ENCODE peak calls at places on chromosomes 13 and 19, in ten cellular contexts. B is SK-MEL-5; Y is CD4-positive, alpha-beta T cell; K is EL; L is germinal center; G is HuH-7.5; O is neuronal stem cell; D is body of pancreas; A is activated naive CD4-positive, alpha-beta T cell treated with anti-CD3 and anti-CD28 coated beads, Interleukin-2, amount 50 U/mL, for 16 hours; U is naive thymus-derived CD4-positive, alpha-beta T cell. M is an unnamed sample.

GRCh38 chr13:39209731-39210633 is 171.7 kb downstream of the NHLRC3 start:
- DNase-seq in U (no peak), D (no peak), Y (no peak), K (peak; percentile 38), A (no peak), L (no peak), O (no peak), B (no peak), G (no peak), M (no peak)

GRCh38 chr13:40024578-40024952 is 369.1 kb downstream of the COG6 start:
- DNase-seq in U (no peak), A (no peak), K (no peak), D (no peak), Y (no peak), O (no peak), B (no peak), L (no peak), G (no peak), M (no peak)

GRCh38 chr13:32902898-32903297 is 113.3 kb upstream of the KL start:
- DNase-seq in D (peak; percentile 30), B (peak; percentile 16), O (no peak), K (peak; percentile 33), A (no peak), L (no peak), U (no peak), Y (no peak), G (no peak), M (no peak)

GRCh38 chr13:73034901-73035300 is 23.9 kb upstream of the KLF5 start:
- DNase-seq in Y (no peak), B (no peak), G (no peak), K (no peak), O (no peak), U (no peak), L (no peak), A (no peak), D (no peak), M (no peak)

GRCh38 chr13:24500977-24501376 is 11.6 kb downstream of the PARP4 start:
- DNase-seq in D (no peak), B (no peak), U (no peak), A (no peak), Y (no peak), K (peak; percentile 66), O (no peak), L (no peak), G (no peak), M (no peak)

GRCh38 chr13:110877737-110878136 is 37.1 kb downstream of the ANKRD10 start:
- DNase-seq in G (no peak), K (no peak), D (no peak), L (no peak), O (no peak), A (no peak), B (no peak), U (no peak), Y (no peak), M (no peak)

GRCh38 chr13:40318366-40318765 is 348.1 kb downstream of the FOXO1 start:
- DNase-seq in K (no peak), L (no peak), Y (no peak), D (peak; percentile 84), U (no peak), O (no peak), A (no peak), G (no peak), B (no peak), M (no peak)

GRCh38 chr19:57239982-57240310 is 486 bp upstream of the ZNF805 start:
- DNase-seq in B (no peak), A (no peak), Y (no peak), D (no peak), U (no peak), G (no peak), K (no peak), L (no peak), O (no peak), M (no peak)

GRCh38 chr13:107962209-107962608 is 253.1 kb downstream of the LIG4 start:
- DNase-seq in O (no peak), K (no peak), A (no peak), U (no peak), B (no peak), G (no peak), D (no peak), L (no peak), Y (no peak), M (no peak)

GRCh38 chr13:43293008-43293407 is 269.6 kb downstream of the DNAJC15 start:
- DNase-seq in L (no peak), G (no peak), U (no peak), A (no peak), O (no peak), Y (no peak), B (no peak), D (no peak), K (no peak), M (no peak)

GRCh38 chr13:23618341-23618740 is 48.1 kb downstream of the TNFRSF19 start:
- DNase-seq in D (no peak), B (no peak), L (no peak), K (peak; percentile 97), U (no peak), G (no peak), A (no peak), Y (no peak), O (no peak), M (no peak)

GRCh38 chr19:4326837-4327251 is 11.8 kb downstream of the STAP2 start:
- DNase-seq in K (no peak), U (no peak), Y (no peak), D (no peak), O (peak; percentile 64), B (no peak), A (no peak), G (no peak), L (no peak), M (no peak)

GRCh38 chr19:9018163-9018875 is 8.1 kb upstream of the MUC16 start:
- DNase-seq in L (no peak), U (no peak), K (no peak), G (no peak), O (no peak), B (no peak), A (no peak), D (no peak), Y (no peak), M (no peak)

GRCh38 chr19:13430790-13431582 is 75.3 kb downstream of the CACNA1A start:
- DNase-seq in L (peak; percentile 23), B (peak; percentile 58), K (peak; percentile 57), A (peak; percentile 57), O (peak; percentile 17), Y (peak; percentile 40), G (no peak), D (peak; percentile 17), U (peak; percentile 24), M (peak; percentile 52)

GRCh38 chr13:114099918-114100445 is 32.4 kb downstream of the RASA3 start:
- DNase-seq in A (peak; percentile 12), B (peak; percentile 81), L (no peak), O (no peak), G (no peak), Y (peak; percentile 29), D (peak; percentile 43), U (no peak), K (peak; percentile 40), M (no peak)

GRCh38 chr19:41327499-41328156 is 17.7 kb downstream of the CCDC97 start:
- DNase-seq in U (peak; percentile 73), L (peak; percentile 87), D (peak; percentile 88), B (no peak), K (no peak), A (peak; percentile 76), Y (peak; percentile 60), G (no peak), O (no peak), M (peak; percentile 72)

GRCh38 chr19:1068111-1069001 is 1.4 kb downstream of the ARHGAP45 start:
- DNase-seq in D (no peak), A (peak; percentile 55), U (peak; percentile 83), G (no peak), K (no peak), L (peak; percentile 55), Y (no peak), B (no peak), O (no peak), M (peak; percentile 95)

GRCh38 chr19:38683393-38684077 is 36.1 kb downstream of the ACTN4 start:
- DNase-seq in K (peak; percentile 93), D (peak; percentile 98), O (no peak), G (peak; percentile 71), Y (peak; percentile 11), U (no peak), B (peak; percentile 78), L (no peak), A (no peak), M (no peak)

GRCh38 chr19:370641-371330 is 26.2 kb upstream of the MIER2 start:
- DNase-seq in D (no peak), B (no peak), U (no peak), O (no peak), Y (no peak), G (no peak), L (no peak), A (no peak), K (no peak), M (no peak)

GRCh38 chr19:18899624-18900560 is 3.9 kb upstream of the CERS1 start:
- DNase-seq in B (no peak), U (no peak), L (no peak), K (no peak), A (no peak), Y (no peak), D (no peak), G (no peak), O (no peak), M (no peak)

GRCh38 chr19:19539738-19540703 is 2.0 kb downstream of the CILP2 start:
- DNase-seq in B (no peak), Y (peak; percentile 31), G (no peak), A (peak; percentile 66), D (peak; percentile 38), O (no peak), U (no peak), L (peak; percentile 92), K (peak; percentile 45), M (peak; percentile 65)

GRCh38 chr13:113997845-113998751 is 24.2 kb upstream of the C13orf46 start:
- DNase-seq in G (no peak), U (no peak), O (no peak), L (no peak), K (peak; percentile 47), A (no peak), D (peak; percentile 49), B (no peak), Y (no peak), M (no peak)

GRCh38 chr13:97319088-97319487 is 97.0 kb downstream of the MBNL2 start:
- DNase-seq in B (no peak), O (no peak), L (no peak), A (no peak), Y (no peak), U (no peak), D (no peak), K (no peak), G (no peak), M (no peak)

M was measured in CD8-positive, alpha-beta T cell.